ENCODE peak calls at places on chromosomes 11 and 22, in nine cellular contexts. R is GM12891, A is GM12892, F is stomach, I is H1, N is suprapubic skin, J is HCT116, C is GM23338, G is sigmoid colon. D is an unnamed sample.

GRCh38 chr22:20024225-20025087 is 3.5 kb downstream of the TANGO2 start:
- DNase-seq in G (peak; percentile 54), J (no peak), R (no peak), N (no peak), F (no peak), A (no peak), I (no peak), C (no peak), D (no peak)

GRCh38 chr11:122170815-122171475 is 54.9 kb upstream of the BLID start:
- DNase-seq in N (no peak), A (no peak), F (no peak), G (no peak), R (no peak), J (peak; percentile 61), I (no peak), C (no peak), D (peak; percentile 31)

GRCh38 chr11:111352935-111353695 is 26.0 kb downstream of the POU2AF1 start:
- DNase-seq in R (no peak), I (no peak), J (no peak), C (no peak), G (no peak), A (no peak), N (no peak), F (peak; percentile 63), D (no peak)

GRCh38 chr11:46281374-46281831 is 3.9 kb downstream of the CREB3L1 start:
- DNase-seq in F (peak; percentile 63), J (no peak), G (peak; percentile 75), I (peak; percentile 54), A (no peak), C (peak; percentile 62), R (no peak), N (no peak), D (no peak)

GRCh38 chr11:66557733-66558326 is 10.6 kb downstream of the CTSF start:
- DNase-seq in J (no peak), G (no peak), A (no peak), N (no peak), R (no peak), C (no peak), I (no peak), F (no peak), D (no peak)

GRCh38 chr22:44825310-44826150 is 73.2 kb downstream of the ARHGAP8 start:
- DNase-seq in G (peak; percentile 58), C (no peak), R (no peak), J (no peak), A (no peak), F (no peak), I (no peak), N (no peak), D (no peak)

GRCh38 chr22:39135092-39135896 is 17.2 kb downstream of the CBX7 start:
- DNase-seq in A (peak; percentile 65), G (peak; percentile 89), I (peak; percentile 90), N (no peak), F (no peak), J (peak; percentile 7), R (peak; percentile 81), C (peak; percentile 91), D (peak; percentile 52)

GRCh38 chr11:59009661-59010060 is 70.4 kb downstream of the GLYATL1 start:
- DNase-seq in G (no peak), I (no peak), N (no peak), J (no peak), C (no peak), R (no peak), A (no peak), F (no peak), D (no peak)

GRCh38 chr22:28742562-28742962 is 723 bp downstream of the HSCB start:
- DNase-seq in R (no peak), G (no peak), F (no peak), N (no peak), A (no peak), C (no peak), I (no peak), J (no peak), D (no peak)
- TF ChIP-seq POLR2AphosphoS5 in R (no peak), G (no peak), F (no peak), N (no peak), A (no peak), C (no peak), I (no peak), J (no peak), D (no peak)

GRCh38 chr11:129374993-129375721 is 491 bp upstream of the BARX2 start:
- DNase-seq in F (peak; percentile 80), R (no peak), J (no peak), I (peak; percentile 70), N (no peak), G (no peak), A (peak; percentile 7), C (peak; percentile 72), D (peak; percentile 86)

GRCh38 chr11:129372609-129373488 is 2.8 kb upstream of the BARX2 start:
- DNase-seq in C (peak; percentile 66), A (peak; percentile 13), F (no peak), R (no peak), N (no peak), G (no peak), I (peak; percentile 78), J (no peak), D (no peak)

GRCh38 chr11:129375731-129376657 is at the start of gene BARX2:
- DNase-seq in R (no peak), F (peak; percentile 82), G (no peak), A (peak; percentile 12), I (peak; percentile 77), C (peak; percentile 86), N (no peak), J (peak; percentile 26), D (peak; percentile 86)

GRCh38 chr11:129373489-129373953 is 2.1 kb upstream of the BARX2 start:
- DNase-seq in R (no peak), N (no peak), G (no peak), F (no peak), I (no peak), C (peak; percentile 49), J (no peak), A (no peak), D (no peak)

DNA sequence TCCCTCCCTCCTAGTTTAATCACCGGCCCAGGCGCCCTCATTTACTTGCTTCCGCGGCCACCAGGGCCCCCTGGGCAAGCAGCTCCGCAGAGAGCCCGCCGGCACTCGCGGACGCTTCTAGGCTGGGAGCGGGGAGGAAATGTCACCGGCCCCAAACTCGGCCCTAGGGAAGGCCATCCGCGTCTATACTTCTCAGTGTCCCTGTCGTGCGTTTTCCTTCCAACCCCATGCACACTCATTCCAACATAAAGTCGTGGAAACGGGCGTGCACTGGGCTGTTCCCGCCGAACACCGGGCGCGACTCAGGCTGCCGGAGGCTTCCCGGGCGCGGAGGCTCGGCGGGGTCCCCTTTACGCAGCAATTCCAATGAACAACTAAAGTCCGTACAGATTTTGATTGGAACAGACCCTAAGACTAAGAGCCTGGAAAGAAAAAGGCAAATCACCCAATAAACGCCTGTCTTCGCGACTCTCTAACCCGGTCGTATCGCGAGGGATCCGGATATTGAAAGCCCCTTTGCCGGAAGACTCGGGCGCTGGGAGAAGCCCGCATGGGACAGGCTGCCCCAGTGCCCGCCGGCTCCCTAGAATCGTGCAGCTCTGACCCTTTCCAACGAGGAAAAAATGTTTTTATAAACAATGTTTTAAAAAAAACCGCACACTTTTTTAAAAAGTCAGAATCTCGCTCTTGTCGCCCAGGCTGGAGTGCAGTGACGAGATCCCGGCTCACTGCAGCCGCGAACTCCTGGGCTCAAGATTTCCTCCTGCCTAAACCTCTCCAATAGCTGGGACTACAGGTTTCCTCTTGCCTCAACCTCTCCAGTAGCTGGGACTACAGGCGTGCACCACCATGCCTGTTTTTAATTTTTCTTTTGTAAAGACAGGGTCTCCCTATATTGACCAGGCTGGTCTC is 1.3 kb upstream of the BARX2 start:
- DNase-seq in G (no peak), C (peak; percentile 54), N (no peak), F (no peak), R (no peak), A (peak; percentile 15), I (peak; percentile 61), J (no peak), D (peak; percentile 54)
- TF ChIP-seq POLR2AphosphoS5 in G (no peak), C (no peak), N (no peak), F (no peak), R (no peak), A (no peak), I (no peak), J (no peak), D (no peak)

GRCh38 chr22:31682751-31683150 is 20.7 kb upstream of the PISD start:
- DNase-seq in G (peak; percentile 60), A (no peak), F (no peak), N (no peak), C (no peak), J (no peak), R (no peak), I (no peak), D (no peak)

GRCh38 chr22:31678748-31679147 is 16.7 kb upstream of the PISD start:
- DNase-seq in R (no peak), C (no peak), G (no peak), I (no peak), A (no peak), J (no peak), N (no peak), F (no peak), D (no peak)

GRCh38 chr22:31683181-31684105 is 21.4 kb upstream of the PISD start:
- DNase-seq in I (no peak), J (no peak), G (peak; percentile 58), A (no peak), C (no peak), N (no peak), R (no peak), F (no peak), D (no peak)

GRCh38 chr22:31681625-31682345 is 19.8 kb upstream of the PISD start:
- DNase-seq in N (no peak), A (no peak), J (no peak), F (no peak), R (no peak), C (no peak), G (peak; percentile 50), I (no peak), D (peak; percentile 48)

DNA sequence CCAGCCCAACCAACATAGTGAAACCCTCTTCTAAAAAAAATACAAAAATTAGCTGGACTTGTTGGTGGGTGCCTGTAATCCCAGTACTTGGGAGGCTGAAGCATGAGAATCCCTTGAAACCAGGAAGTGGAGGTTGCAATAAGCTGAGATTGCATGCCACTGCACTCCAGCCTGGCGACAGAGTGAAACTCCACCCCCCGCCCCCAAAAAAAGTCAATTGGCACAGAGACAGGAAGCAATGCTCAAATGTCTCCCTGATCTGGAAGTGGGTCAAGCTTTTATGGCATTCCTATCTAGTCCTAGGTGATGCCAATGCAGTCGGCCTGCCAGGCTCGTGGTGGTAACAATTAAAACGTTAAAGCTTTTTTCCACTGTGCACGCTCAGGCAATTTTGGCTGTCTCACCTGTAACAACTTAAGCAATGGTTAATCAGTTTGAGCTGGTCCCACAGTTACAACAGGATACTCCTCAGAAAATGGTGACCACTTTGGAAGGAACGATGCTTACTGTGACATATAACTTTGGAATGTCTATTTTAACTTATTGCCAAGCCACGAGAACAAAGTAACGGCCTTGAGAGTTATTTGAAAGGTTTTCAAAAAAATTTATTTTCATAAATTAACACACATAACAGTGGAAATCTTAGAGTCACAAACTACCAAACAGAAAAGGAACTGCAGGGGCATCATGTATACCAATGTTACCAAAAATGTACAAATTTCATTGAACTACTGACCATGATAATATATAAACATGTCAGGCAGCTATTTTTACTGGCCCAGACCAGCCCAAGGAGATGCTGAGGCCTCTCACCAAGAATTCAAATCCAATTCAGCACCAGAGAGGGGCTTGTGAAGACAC is 19.0 kb upstream of the PISD start:
- DNase-seq in G (peak; percentile 55), F (no peak), C (no peak), I (no peak), A (no peak), J (no peak), R (no peak), N (no peak), D (no peak)
- TF ChIP-seq POLR2AphosphoS5 in G (no peak), F (no peak), C (no peak), I (no peak), A (no peak), J (no peak), R (no peak), N (no peak), D (no peak)

DNA sequence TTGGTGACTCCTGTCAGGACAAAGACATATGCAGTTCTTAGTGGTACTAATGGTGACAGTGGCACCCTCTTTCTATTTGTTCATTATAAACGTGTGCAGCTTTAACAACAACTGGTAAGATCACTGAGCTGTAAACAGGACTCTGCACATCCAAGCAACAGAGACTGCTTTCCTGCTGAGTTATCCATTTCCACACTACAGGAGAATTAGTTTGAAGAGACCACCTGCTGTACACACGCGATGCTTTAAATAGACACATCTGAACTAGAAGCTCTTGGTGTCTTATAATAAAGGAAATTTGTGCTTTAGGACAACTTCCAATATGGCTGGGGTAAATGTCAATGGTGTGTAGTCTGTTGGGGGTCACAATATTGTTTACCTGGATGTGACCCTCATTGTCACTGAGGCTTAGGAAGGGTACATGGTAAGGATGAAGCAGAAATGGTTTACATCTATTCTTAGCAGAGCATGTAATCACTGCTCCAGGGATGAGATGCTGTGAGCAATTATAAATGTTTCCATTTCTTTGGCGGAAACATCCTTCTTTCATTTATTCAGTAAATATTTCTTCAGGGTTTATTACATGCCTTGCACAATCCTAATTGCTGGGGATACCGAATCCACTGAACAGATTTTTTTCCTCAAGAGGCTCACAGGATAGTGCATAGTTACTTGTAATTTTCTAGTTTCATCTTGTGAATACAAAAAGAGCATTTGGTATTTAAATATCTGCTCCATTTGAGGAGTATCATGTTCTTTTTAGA is 354.0 kb upstream of the CCDC90B start:
- DNase-seq in R (no peak), F (no peak), I (no peak), A (no peak), J (no peak), C (no peak), G (no peak), N (no peak), D (no peak)
- TF ChIP-seq POLR2AphosphoS5 in R (no peak), F (no peak), I (no peak), A (no peak), J (no peak), C (no peak), G (no peak), N (no peak), D (no peak)

D was measured in upper lobe of left lung.